ENCODE peak calls at places on chromosome 20, in five cellular contexts. Q is glutamatergic neuron; R is activated CD8-positive, alpha-beta T cell treated with anti-CD3 and anti-CD28 coated beads, Interleukin-2, amount 10 ng/mL, durations not matched to agents 7 days and 5 days; I is breast epithelium; D is aorta. G is an unnamed sample.

GRCh38 chr20:53940883-53941546 is 129.4 kb downstream of the BCAS1 start:
- DNase-seq in I (no peak), R (no peak), D (peak; percentile 84), Q (no peak), G (no peak)

GRCh38 chr20:11301699-11302098 is 616.0 kb upstream of the BTBD3 start:
- DNase-seq in I (no peak), D (no peak), R (no peak), Q (no peak), G (no peak)

GRCh38 chr20:63682384-63683139 is 13.9 kb upstream of the TNFRSF6B start:
- DNase-seq in D (peak; percentile 93), R (no peak), I (peak; percentile 74), Q (no peak), G (no peak)

GRCh38 chr20:24579016-24579415 is 109.6 kb downstream of the SYNDIG1 start:
- DNase-seq in D (no peak), R (no peak), I (no peak), Q (no peak), G (no peak)

GRCh38 chr20:58722877-58723627 is 30.5 kb downstream of the NPEPL1 start:
- DNase-seq in I (peak; percentile 17), Q (no peak), D (no peak), R (peak; percentile 9), G (no peak)

GRCh38 chr20:35601021-35601973 is 14.3 kb upstream of the SPAG4 start:
- DNase-seq in D (peak; percentile 87), I (peak; percentile 77), R (peak; percentile 82), Q (peak; percentile 81), G (no peak)

GRCh38 chr20:50303573-50304500 is 113.2 kb downstream of the CEBPB start:
- DNase-seq in D (peak; percentile 87), R (no peak), I (no peak), Q (peak; percentile 42), G (no peak)

GRCh38 chr20:21653628-21654027 is 51.8 kb upstream of the PAX1 start:
- DNase-seq in D (no peak), I (no peak), R (no peak), Q (no peak), G (no peak)

GRCh38 chr20:34562643-34563042 is 4.1 kb downstream of the MAP1LC3A start:
- DNase-seq in Q (peak; percentile 66), D (no peak), R (no peak), I (no peak), G (peak; percentile 46)

GRCh38 chr20:2305946-2306345 is 10.1 kb downstream of the TGM3 start:
- DNase-seq in D (no peak), R (no peak), Q (no peak), I (no peak), G (no peak)